ENCODE peak calls at places on chromosomes 2 and 18, in five cellular contexts. F, N, P, K and D are unnamed samples.

GRCh38 chr2:79393806-79394484 is 118.9 kb upstream of the CTNNA2 start:
- DNase-seq in F (peak), N (no peak), P (no peak), K (no peak), D (peak)

GRCh38 chr2:20106746-20107145 is 55.3 kb upstream of the LAPTM4A start:
- DNase-seq in F (peak), N (peak), P (no peak), K (peak), D (peak)

GRCh38 chr18:36518839-36519238 is 221.3 kb downstream of the FHOD3 start:
- DNase-seq in F (peak), N (no peak), P (no peak), K (no peak), D (no peak)

GRCh38 chr18:76505611-76506010 is 10.6 kb upstream of the ZNF516 start:
- DNase-seq in F (no peak), N (no peak), P (no peak), K (no peak), D (no peak)

GRCh38 chr2:176136375-176137248 is 7.1 kb downstream of the HOXD8 start:
- DNase-seq in F (peak), N (no peak), P (no peak), K (peak), D (no peak)

GRCh38 chr18:69843047-69843446 is 104.6 kb downstream of the CD226 start:
- DNase-seq in F (no peak), N (no peak), P (no peak), K (no peak), D (no peak)

GRCh38 chr2:240983361-240983995 is 14.9 kb upstream of the SNED1 start:
- DNase-seq in F (peak), N (no peak), P (no peak), K (no peak), D (peak)

GRCh38 chr18:55219059-55219458 is 259.8 kb upstream of the CCDC68 start:
- DNase-seq in F (no peak), N (no peak), P (no peak), K (no peak), D (no peak)

GRCh38 chr2:191174539-191174938 is 23.7 kb upstream of the STAT4 start:
- DNase-seq in F (no peak), N (no peak), P (no peak), K (no peak), D (no peak)

GRCh38 chr2:168726375-168726774 is 76.1 kb upstream of the NOSTRIN start:
- DNase-seq in F (no peak), N (no peak), P (no peak), K (no peak), D (no peak)

GRCh38 chr2:66463206-66463605 is 28.3 kb downstream of the MEIS1 start:
- DNase-seq in F (no peak), N (no peak), P (no peak), K (no peak), D (no peak)

GRCh38 chr2:29247336-29247914 is 132.2 kb downstream of the CLIP4 start:
- DNase-seq in F (no peak), N (no peak), P (no peak), K (no peak), D (no peak)

GRCh38 chr2:64654993-64655666 is 1.4 kb upstream of the SERTAD2 start:
- DNase-seq in F (no peak), N (no peak), P (no peak), K (no peak), D (no peak)

DNA sequence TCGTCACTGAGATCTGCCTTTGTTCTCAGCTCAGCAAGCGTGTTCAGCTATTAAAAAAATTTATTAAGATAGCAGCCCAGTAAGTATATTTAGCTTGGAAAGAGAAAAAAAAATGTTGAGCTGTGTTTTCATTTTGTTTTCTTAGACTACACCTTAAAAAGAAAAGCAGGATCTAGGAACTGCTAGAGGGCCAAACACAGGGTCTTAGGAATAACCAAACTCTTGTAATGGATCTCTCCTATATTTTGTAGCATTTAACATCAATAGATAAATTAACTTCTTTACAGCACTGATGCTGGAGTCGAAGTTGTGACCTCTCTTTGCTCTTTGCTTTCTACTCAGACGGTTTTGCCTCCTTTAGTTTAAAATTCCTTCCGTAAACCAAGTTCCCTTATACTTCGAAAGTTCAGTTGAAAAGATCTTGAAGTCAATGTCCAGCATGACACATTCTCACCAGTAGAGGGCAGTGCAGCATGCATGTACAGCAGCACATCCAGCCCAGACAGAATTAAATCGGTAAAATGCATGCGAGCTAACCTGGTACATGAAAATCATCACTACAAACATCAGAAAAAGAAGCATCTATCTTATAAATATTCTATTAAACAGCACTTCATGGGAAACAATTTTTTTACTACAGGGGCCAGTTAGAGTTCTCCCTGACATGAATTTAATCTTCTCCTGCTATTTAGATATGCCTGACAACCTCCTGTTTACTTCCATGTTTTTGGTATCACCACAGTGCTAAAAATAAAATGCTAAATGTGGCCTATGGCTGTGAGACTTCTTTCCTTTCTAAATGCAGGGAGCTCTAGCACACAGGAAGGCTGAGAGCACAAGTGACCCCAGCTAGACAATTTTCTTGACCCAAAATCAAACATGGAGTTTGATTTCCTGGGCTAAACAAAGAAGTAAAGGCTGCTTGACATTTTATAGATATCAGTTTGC is 48.2 kb upstream of the MAP3K20 start:
- DNase-seq in F (peak), N (peak), P (peak), K (peak), D (peak)
- H3K27ac ChIP-seq in F (peak), N (no peak), P (peak), K (no peak), D (no peak)

GRCh38 chr2:31227110-31227509 is 6.8 kb upstream of the EHD3 start:
- DNase-seq in F (no peak), N (no peak), P (no peak), K (no peak), D (no peak)
- H3K27ac ChIP-seq in F (no peak), N (no peak), P (no peak), K (no peak), D (no peak)

GRCh38 chr2:54668711-54669110 is 54.8 kb upstream of the EML6 start:
- DNase-seq in F (no peak), N (no peak), P (no peak), K (no peak), D (no peak)
- H3K27ac ChIP-seq in F (no peak), N (no peak), P (no peak), K (no peak), D (no peak)

DNA sequence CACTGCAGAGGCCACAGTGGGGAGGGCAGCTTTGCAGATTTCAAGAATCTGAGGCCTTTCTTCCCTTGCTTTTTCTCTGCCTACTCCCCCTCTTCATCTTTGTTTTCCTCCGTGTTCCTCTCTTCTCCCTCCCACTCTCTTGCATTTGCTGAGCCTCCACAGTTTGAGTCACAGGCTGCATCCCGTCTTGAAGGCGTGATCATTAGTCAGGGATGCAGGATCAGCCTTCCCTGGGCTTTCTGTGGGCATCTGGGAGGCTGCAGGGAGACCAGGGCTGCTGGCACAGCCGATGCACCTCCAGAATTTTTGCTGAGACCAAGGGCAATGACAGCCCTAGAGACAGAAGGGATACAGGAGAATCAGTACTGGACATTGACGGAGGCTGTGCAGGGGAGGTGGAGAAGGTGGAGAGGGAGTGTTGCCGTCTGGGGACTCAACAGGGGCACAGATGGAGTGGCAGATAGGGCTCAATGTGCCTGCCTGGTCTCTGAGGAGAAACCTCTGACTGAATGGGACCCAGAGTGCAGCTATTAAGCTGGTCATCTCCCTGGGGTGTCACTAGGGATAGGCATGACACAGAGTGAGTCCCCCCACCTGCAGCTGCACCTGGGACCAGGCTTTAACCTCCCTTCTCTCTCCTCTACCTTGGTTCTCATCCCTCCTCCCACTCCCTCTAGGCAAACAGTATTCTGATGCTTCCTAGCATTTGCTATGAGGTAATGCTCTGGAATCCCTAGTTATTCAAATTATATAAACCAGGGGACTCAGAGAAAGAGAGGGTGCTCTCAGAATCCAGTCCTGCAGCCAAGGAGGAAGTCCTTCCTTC is 29.0 kb upstream of the DNAJC27 start:
- DNase-seq in F (no peak), N (no peak), P (no peak), K (no peak), D (no peak)
- H3K27ac ChIP-seq in F (no peak), N (no peak), P (peak), K (no peak), D (no peak)

GRCh38 chr2:113284481-113284880 is 5.8 kb upstream of the PAX8 start:
- DNase-seq in F (no peak), N (no peak), P (no peak), K (no peak), D (no peak)
- H3K27ac ChIP-seq in F (no peak), N (peak), P (no peak), K (peak), D (peak)

GRCh38 chr2:30566675-30567074 is 119.6 kb downstream of the LCLAT1 start:
- DNase-seq in F (no peak), N (no peak), P (no peak), K (no peak), D (no peak)
- H3K27ac ChIP-seq in F (no peak), N (no peak), P (no peak), K (no peak), D (no peak)